ENCODE peak calls at places on chromosomes 4 and X, in seven cellular contexts. F, X, T, E, H, Y and G are unnamed samples.
A peak's percentile ranks its signal among the peaks of the same experiment; 100 is the strongest.

GRCh38 chr4:27861381-27861787 is 1000.7 kb downstream of the STIM2 start:
- DNase-seq in F (no peak), X (no peak), T (no peak), E (no peak), H (peak; percentile 2), Y (no peak), G (no peak)

GRCh38 chrX:73849054-73849453 is 286.1 kb downstream of the CHIC1 start:
- DNase-seq in F (no peak), X (no peak), T (no peak), E (no peak), H (no peak), Y (no peak), G (no peak)

GRCh38 chrX:10259716-10260115 is 102.9 kb downstream of the CLCN4 start:
- DNase-seq in F (no peak), X (no peak), T (no peak), E (no peak), H (no peak), Y (no peak), G (no peak)

GRCh38 chr4:165198329-165198728 is 9.0 kb upstream of the KLHL2 start:
- DNase-seq in F (no peak), X (no peak), T (no peak), E (no peak), H (no peak), Y (no peak), G (no peak)

GRCh38 chrX:18424482-18425198 is 768 bp upstream of the CDKL5 start:
- DNase-seq in F (peak; percentile 46), X (peak; percentile 32), T (peak; percentile 49), E (peak; percentile 18), H (peak; percentile 55), Y (peak; percentile 19), G (no peak)

GRCh38 chr4:83876047-83876446 is 340.1 kb downstream of the GPAT3 start:
- DNase-seq in F (no peak), X (no peak), T (no peak), E (no peak), H (no peak), Y (no peak), G (no peak)

GRCh38 chr4:155522201-155522600 is 144.4 kb upstream of the GUCY1A1 start:
- DNase-seq in F (no peak), X (no peak), T (no peak), E (no peak), H (no peak), Y (no peak), G (no peak)

GRCh38 chrX:47611926-47612325 is 7.7 kb downstream of the SYN1 start:
- DNase-seq in F (no peak), X (no peak), T (no peak), E (no peak), H (no peak), Y (no peak), G (no peak)

GRCh38 chrX:106038625-106039024 is at the start of gene SERPINA7:
- DNase-seq in F (no peak), X (no peak), T (no peak), E (no peak), H (no peak), Y (no peak), G (no peak)

GRCh38 chrX:53223955-53224859 is 800 bp downstream of the KDM5C start:
- DNase-seq in F (no peak), X (peak; percentile 22), T (no peak), E (peak; percentile 46), H (no peak), Y (peak; percentile 22), G (no peak)

GRCh38 chrX:16547644-16548043 is 102.3 kb upstream of the S100G start:
- DNase-seq in F (no peak), X (no peak), T (no peak), E (no peak), H (no peak), Y (no peak), G (no peak)

GRCh38 chr4:184416913-184417734 is 57.2 kb downstream of the IRF2 start:
- DNase-seq in F (no peak), X (peak; percentile 75), T (no peak), E (peak; percentile 62), H (no peak), Y (peak; percentile 39), G (no peak)

GRCh38 chr4:106450249-106450648 is 81.7 kb upstream of the GIMD1 start:
- DNase-seq in F (no peak), X (no peak), T (no peak), E (no peak), H (no peak), Y (no peak), G (no peak)

GRCh38 chrX:39261446-39262147 is 460.3 kb downstream of the MID1IP1 start:
- DNase-seq in F (no peak), X (peak; percentile 26), T (no peak), E (peak; percentile 47), H (peak; percentile 32), Y (no peak), G (no peak)

GRCh38 chrX:153061732-153062131 is 5.5 kb downstream of the PNMA3 start:
- DNase-seq in F (no peak), X (no peak), T (no peak), E (no peak), H (no peak), Y (no peak), G (no peak)

GRCh38 chr4:124940387-124940786 is 227.9 kb upstream of the ANKRD50 start:
- DNase-seq in F (no peak), X (no peak), T (no peak), E (no peak), H (no peak), Y (no peak), G (no peak)

GRCh38 chr4:22412013-22412412 is 103.9 kb downstream of the ADGRA3 start:
- DNase-seq in F (no peak), X (no peak), T (no peak), E (no peak), H (no peak), Y (no peak), G (no peak)

GRCh38 chr4:42078184-42078801 is 74.2 kb downstream of the BEND4 start:
- DNase-seq in F (no peak), X (no peak), T (no peak), E (no peak), H (no peak), Y (no peak), G (no peak)

GRCh38 chr4:47631161-47631560 is 146.1 kb downstream of the ATP10D start:
- DNase-seq in F (no peak), X (no peak), T (no peak), E (no peak), H (no peak), Y (no peak), G (no peak)

GRCh38 chr4:12359420-12359819 is 930.7 kb upstream of the HS3ST1 start:
- DNase-seq in F (no peak), X (no peak), T (no peak), E (no peak), H (no peak), Y (no peak), G (no peak)